ENCODE peak calls at places on chromosomes 16 and 17, in five cellular contexts. One of them, this sample, is unnamed.

GRCh38 chr17:66834919-66835454 is at the start of gene CACNG5:
- DNase-seq in HL-60: no peak
- DNase-seq in caudate nucleus: no peak
- DNase-seq in fibroblast of lung: no peak
- DNase-seq in CD4-positive, alpha-beta T cell: no peak
- DNase-seq in this sample: peak

GRCh38 chr17:4478318-4478830 is 20.3 kb upstream of the SPNS2 start:
- DNase-seq in caudate nucleus: no peak
- DNase-seq in CD4-positive, alpha-beta T cell: no peak
- DNase-seq in HL-60: no peak
- DNase-seq in fibroblast of lung: no peak
- DNase-seq in this sample: no peak

GRCh38 chr16:82888616-82889015 is 261.8 kb downstream of the CDH13 start:
- DNase-seq in caudate nucleus: no peak
- DNase-seq in CD4-positive, alpha-beta T cell: no peak
- DNase-seq in fibroblast of lung: peak
- DNase-seq in HL-60: no peak
- DNase-seq in this sample: no peak

GRCh38 chr16:9860876-9861275 is 321.4 kb downstream of the GRIN2A start:
- DNase-seq in HL-60: no peak
- DNase-seq in caudate nucleus: no peak
- DNase-seq in fibroblast of lung: no peak
- DNase-seq in CD4-positive, alpha-beta T cell: no peak
- DNase-seq in this sample: no peak

GRCh38 chr17:49687878-49688491 is 10.1 kb upstream of the SPOP start:
- DNase-seq in HL-60: no peak
- DNase-seq in CD4-positive, alpha-beta T cell: no peak
- DNase-seq in fibroblast of lung: peak
- DNase-seq in caudate nucleus: no peak
- DNase-seq in this sample: no peak

GRCh38 chr16:15492091-15492740 is 57.8 kb downstream of the BMERB1 start:
- DNase-seq in caudate nucleus: no peak
- DNase-seq in CD4-positive, alpha-beta T cell: no peak
- DNase-seq in fibroblast of lung: no peak
- DNase-seq in HL-60: no peak
- DNase-seq in this sample: no peak

GRCh38 chr17:56064506-56064905 is 88.8 kb upstream of the ANKFN1 start:
- DNase-seq in caudate nucleus: no peak
- DNase-seq in HL-60: no peak
- DNase-seq in fibroblast of lung: no peak
- DNase-seq in CD4-positive, alpha-beta T cell: no peak
- DNase-seq in this sample: no peak

GRCh38 chr17:77496401-77496801 is 355.6 kb downstream of the SEC14L1 start:
- DNase-seq in CD4-positive, alpha-beta T cell: no peak
- DNase-seq in fibroblast of lung: no peak
- DNase-seq in HL-60: no peak
- DNase-seq in caudate nucleus: no peak
- DNase-seq in this sample: no peak

GRCh38 chr16:81495321-81496234 is 51.0 kb downstream of the CMIP start:
- DNase-seq in caudate nucleus: no peak
- DNase-seq in CD4-positive, alpha-beta T cell: no peak
- DNase-seq in fibroblast of lung: no peak
- DNase-seq in HL-60: no peak
- DNase-seq in this sample: no peak

GRCh38 chr17:78705071-78705470 is 77.0 kb downstream of the CYTH1 start:
- DNase-seq in fibroblast of lung: no peak
- DNase-seq in HL-60: no peak
- DNase-seq in caudate nucleus: no peak
- DNase-seq in CD4-positive, alpha-beta T cell: no peak
- DNase-seq in this sample: no peak

GRCh38 chr17:73318427-73318813 is 6.6 kb upstream of the CDC42EP4 start:
- DNase-seq in caudate nucleus: no peak
- DNase-seq in fibroblast of lung: no peak
- DNase-seq in CD4-positive, alpha-beta T cell: no peak
- DNase-seq in HL-60: no peak
- DNase-seq in this sample: no peak

GRCh38 chr16:588639-588888 is 1.3 kb upstream of the RAB40C start:
- DNase-seq in CD4-positive, alpha-beta T cell: peak
- DNase-seq in caudate nucleus: no peak
- DNase-seq in HL-60: peak
- DNase-seq in fibroblast of lung: peak
- DNase-seq in this sample: no peak

GRCh38 chr17:80842456-80843053 is 149.1 kb upstream of the CHMP6 start:
- DNase-seq in CD4-positive, alpha-beta T cell: no peak
- DNase-seq in fibroblast of lung: no peak
- DNase-seq in caudate nucleus: no peak
- DNase-seq in HL-60: no peak
- DNase-seq in this sample: no peak

GRCh38 chr17:8185580-8186445 is 4.2 kb downstream of the BORCS6 start:
- DNase-seq in CD4-positive, alpha-beta T cell: peak
- DNase-seq in fibroblast of lung: peak
- DNase-seq in HL-60: no peak
- DNase-seq in caudate nucleus: peak
- DNase-seq in this sample: peak

GRCh38 chr17:63647936-63648335 is 25.7 kb downstream of the MAP3K3 start:
- DNase-seq in CD4-positive, alpha-beta T cell: no peak
- DNase-seq in HL-60: no peak
- DNase-seq in caudate nucleus: no peak
- DNase-seq in fibroblast of lung: no peak
- DNase-seq in this sample: no peak

GRCh38 chr17:40564883-40565744 is at the start of gene CCR7:
- DNase-seq in CD4-positive, alpha-beta T cell: peak
- DNase-seq in caudate nucleus: no peak
- DNase-seq in fibroblast of lung: no peak
- DNase-seq in HL-60: no peak
- DNase-seq in this sample: no peak

GRCh38 chr16:14302399-14303181 is 231.5 kb downstream of the MRTFB start:
- DNase-seq in caudate nucleus: peak
- DNase-seq in HL-60: no peak
- DNase-seq in fibroblast of lung: no peak
- DNase-seq in CD4-positive, alpha-beta T cell: no peak
- DNase-seq in this sample: no peak

GRCh38 chr17:36600936-36601302 is 464 bp upstream of the MRM1 start:
- DNase-seq in fibroblast of lung: no peak
- DNase-seq in caudate nucleus: no peak
- DNase-seq in CD4-positive, alpha-beta T cell: no peak
- DNase-seq in HL-60: no peak
- DNase-seq in this sample: no peak

GRCh38 chr17:82332669-82333278 is 792 bp downstream of the SECTM1 start:
- DNase-seq in HL-60: no peak
- DNase-seq in caudate nucleus: no peak
- DNase-seq in CD4-positive, alpha-beta T cell: no peak
- DNase-seq in fibroblast of lung: peak
- DNase-seq in this sample: peak

GRCh38 chr16:69243479-69243878 is 56.5 kb downstream of the SNTB2 start:
- DNase-seq in CD4-positive, alpha-beta T cell: no peak
- DNase-seq in caudate nucleus: no peak
- DNase-seq in fibroblast of lung: peak
- DNase-seq in HL-60: no peak
- DNase-seq in this sample: no peak

GRCh38 chr17:979211-979538 is 401 bp downstream of the NXN start:
- DNase-seq in caudate nucleus: no peak
- DNase-seq in fibroblast of lung: no peak
- DNase-seq in CD4-positive, alpha-beta T cell: peak
- DNase-seq in HL-60: no peak
- DNase-seq in this sample: no peak

GRCh38 chr17:77379837-77380236 is 239.1 kb downstream of the SEC14L1 start:
- DNase-seq in CD4-positive, alpha-beta T cell: no peak
- DNase-seq in caudate nucleus: no peak
- DNase-seq in HL-60: no peak
- DNase-seq in fibroblast of lung: no peak
- DNase-seq in this sample: no peak

GRCh38 chr17:66560691-66561090 is 258.3 kb downstream of the PRKCA start:
- DNase-seq in CD4-positive, alpha-beta T cell: no peak
- DNase-seq in caudate nucleus: no peak
- DNase-seq in HL-60: no peak
- DNase-seq in fibroblast of lung: no peak
- DNase-seq in this sample: no peak

GRCh38 chr17:61399131-61400057 is at the start of gene TBX2:
- DNase-seq in HL-60: no peak
- DNase-seq in CD4-positive, alpha-beta T cell: no peak
- DNase-seq in caudate nucleus: no peak
- DNase-seq in fibroblast of lung: peak
- DNase-seq in this sample: peak

GRCh38 chr17:71883258-71883657 is 237.6 kb upstream of the SOX9 start:
- DNase-seq in caudate nucleus: no peak
- DNase-seq in fibroblast of lung: no peak
- DNase-seq in HL-60: no peak
- DNase-seq in CD4-positive, alpha-beta T cell: no peak
- DNase-seq in this sample: no peak

GRCh38 chr16:74868501-74868900 is 93.9 kb upstream of the FA2H start:
- DNase-seq in caudate nucleus: no peak
- DNase-seq in fibroblast of lung: no peak
- DNase-seq in CD4-positive, alpha-beta T cell: no peak
- DNase-seq in HL-60: no peak
- DNase-seq in this sample: peak

GRCh38 chr17:72935984-72936383 is 156.5 kb downstream of the SLC39A11 start:
- DNase-seq in fibroblast of lung: no peak
- DNase-seq in HL-60: no peak
- DNase-seq in CD4-positive, alpha-beta T cell: no peak
- DNase-seq in caudate nucleus: no peak
- DNase-seq in this sample: no peak

GRCh38 chr17:34613064-34614019 is 34.0 kb downstream of the TMEM132E start:
- DNase-seq in caudate nucleus: peak
- DNase-seq in fibroblast of lung: no peak
- DNase-seq in HL-60: no peak
- DNase-seq in CD4-positive, alpha-beta T cell: no peak
- DNase-seq in this sample: peak

GRCh38 chr17:71484546-71484945 is 636.3 kb upstream of the SOX9 start:
- DNase-seq in HL-60: no peak
- DNase-seq in fibroblast of lung: no peak
- DNase-seq in caudate nucleus: no peak
- DNase-seq in CD4-positive, alpha-beta T cell: no peak
- DNase-seq in this sample: no peak

GRCh38 chr17:49556183-49556943 is 19.3 kb upstream of the NXPH3 start:
- DNase-seq in caudate nucleus: peak
- DNase-seq in fibroblast of lung: peak
- DNase-seq in CD4-positive, alpha-beta T cell: peak
- DNase-seq in HL-60: no peak
- DNase-seq in this sample: peak

GRCh38 chr17:1490643-1491405 is 1.7 kb downstream of the MYO1C start:
- DNase-seq in caudate nucleus: no peak
- DNase-seq in HL-60: no peak
- DNase-seq in CD4-positive, alpha-beta T cell: peak
- DNase-seq in fibroblast of lung: peak
- DNase-seq in this sample: peak

DNA sequence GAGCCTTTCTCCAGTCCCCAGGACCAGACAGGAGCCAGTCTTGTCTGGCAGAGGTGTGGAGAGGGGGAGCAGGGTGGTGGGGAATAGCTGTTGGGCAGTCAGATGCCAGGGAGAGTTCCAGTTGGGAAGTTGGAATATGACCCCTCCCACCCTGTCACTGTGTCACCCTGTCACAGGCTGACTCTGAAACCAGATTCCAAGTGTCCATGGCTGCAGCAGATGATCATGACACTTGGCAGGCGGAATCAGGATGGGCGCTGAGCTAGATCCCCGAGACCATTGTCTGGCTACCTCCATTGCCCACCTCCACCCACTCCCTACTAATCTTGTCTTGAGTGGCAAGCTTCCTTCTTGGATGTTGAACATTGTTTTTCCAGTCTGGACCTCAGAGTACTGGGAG is 9.2 kb upstream of the NFATC3 start:
- DNase-seq in CD4-positive, alpha-beta T cell: no peak
- DNase-seq in caudate nucleus: no peak
- DNase-seq in fibroblast of lung: no peak
- DNase-seq in HL-60: no peak
- DNase-seq in this sample: no peak
- H3K27ac ChIP-seq in CD4-positive, alpha-beta T cell: no peak
- H3K27ac ChIP-seq in caudate nucleus: no peak
- H3K27ac ChIP-seq in fibroblast of lung: no peak
- H3K27ac ChIP-seq in HL-60: peak
- H3K27ac ChIP-seq in this sample: peak

GRCh38 chr16:88509749-88510069 is 56.6 kb downstream of the ZFPM1 start:
- DNase-seq in fibroblast of lung: no peak
- DNase-seq in HL-60: no peak
- DNase-seq in CD4-positive, alpha-beta T cell: no peak
- DNase-seq in caudate nucleus: no peak
- DNase-seq in this sample: no peak
- H3K27ac ChIP-seq in fibroblast of lung: no peak
- H3K27ac ChIP-seq in HL-60: no peak
- H3K27ac ChIP-seq in CD4-positive, alpha-beta T cell: no peak
- H3K27ac ChIP-seq in caudate nucleus: no peak
- H3K27ac ChIP-seq in this sample: peak

DNA sequence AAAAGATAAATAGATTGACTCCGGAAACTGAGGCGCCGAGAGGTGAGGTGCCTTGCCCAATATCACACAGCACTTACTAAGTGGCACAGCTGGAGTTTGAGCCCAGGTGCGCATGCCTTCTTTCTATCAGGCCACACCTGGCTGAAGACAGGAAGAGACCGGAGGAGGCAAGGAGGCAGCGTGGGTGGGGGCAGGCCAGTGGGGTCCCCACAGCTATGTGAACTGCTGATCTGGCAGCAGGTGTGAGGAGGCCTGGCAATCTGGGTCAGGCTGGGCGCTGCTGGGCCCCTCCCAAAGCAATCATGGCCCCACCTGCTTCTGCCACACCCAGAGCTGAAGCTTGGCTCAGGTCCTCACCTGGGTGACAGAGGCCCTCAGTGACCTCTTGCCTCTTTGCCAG is 1.9 kb upstream of the GDPD3 start:
- DNase-seq in CD4-positive, alpha-beta T cell: no peak
- DNase-seq in HL-60: no peak
- DNase-seq in caudate nucleus: no peak
- DNase-seq in fibroblast of lung: no peak
- DNase-seq in this sample: no peak
- H3K27ac ChIP-seq in CD4-positive, alpha-beta T cell: no peak
- H3K27ac ChIP-seq in HL-60: no peak
- H3K27ac ChIP-seq in caudate nucleus: no peak
- H3K27ac ChIP-seq in fibroblast of lung: no peak
- H3K27ac ChIP-seq in this sample: peak

DNA sequence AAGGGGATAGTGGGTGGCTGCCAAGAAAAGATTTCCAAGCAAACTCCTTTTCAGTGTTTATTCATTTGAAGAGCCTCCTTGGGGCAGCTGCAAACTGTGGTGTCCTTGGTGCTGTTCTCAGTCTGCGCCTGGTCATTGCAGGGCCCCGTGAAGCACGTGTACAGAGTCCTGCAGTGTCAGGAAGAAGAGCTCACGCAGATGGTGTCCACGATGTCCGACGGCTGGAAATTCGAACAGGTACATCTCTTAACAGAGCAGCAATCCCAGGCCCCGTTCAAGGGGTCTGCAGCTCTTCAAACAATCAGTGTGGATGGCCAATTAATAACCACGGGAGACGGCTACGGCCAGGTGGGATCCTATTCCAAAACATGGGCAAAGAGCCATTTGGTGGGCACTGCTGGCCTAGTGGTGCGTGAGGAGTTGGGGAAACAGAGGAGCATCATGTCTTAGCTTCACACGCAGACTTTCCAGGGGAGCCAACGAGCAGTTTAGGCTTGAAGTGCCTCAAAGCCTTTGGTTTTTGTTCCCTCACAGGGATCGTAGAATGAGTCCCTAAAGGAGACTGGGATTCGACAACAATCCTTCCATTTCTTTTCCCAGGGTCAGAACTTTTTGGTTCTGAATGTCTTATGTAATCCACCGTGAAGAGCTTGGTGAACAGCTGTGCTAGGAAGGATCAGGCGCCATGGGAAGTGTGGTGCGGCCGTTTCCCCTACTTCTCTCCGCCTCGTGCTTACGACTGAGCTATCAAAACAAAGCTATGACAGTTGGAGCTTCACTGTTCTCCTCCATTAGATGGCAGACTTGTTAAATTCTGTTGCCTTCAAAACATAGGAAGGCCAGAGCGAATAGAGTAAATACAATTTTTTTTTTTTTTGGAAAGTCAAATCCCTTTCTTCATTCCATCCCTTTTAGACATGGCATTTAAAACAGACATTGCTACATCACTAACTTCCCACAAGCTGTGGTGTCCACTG is 12.6 kb downstream of the KCTD2 start:
- DNase-seq in HL-60: no peak
- DNase-seq in fibroblast of lung: peak
- DNase-seq in CD4-positive, alpha-beta T cell: no peak
- DNase-seq in caudate nucleus: peak
- DNase-seq in this sample: no peak
- H3K27ac ChIP-seq in HL-60: no peak
- H3K27ac ChIP-seq in fibroblast of lung: no peak
- H3K27ac ChIP-seq in CD4-positive, alpha-beta T cell: no peak
- H3K27ac ChIP-seq in caudate nucleus: peak
- H3K27ac ChIP-seq in this sample: peak